ENCODE peak calls at places on chromosomes 6 and 20, in five cellular contexts. W, A, O, S and I are unnamed samples. For H3K36me3, the result is how much of the 10 kb centered on the place peaks cover.

GRCh38 chr6:134182528-134182927 is 130.1 kb upstream of the SLC2A12 start:
- DNase-seq in A (no peak), S (no peak), W (no peak), O (no peak), I (no peak)

GRCh38 chr6:156508126-156508525 is 269.1 kb upstream of the ARID1B start:
- DNase-seq in O (no peak), A (no peak), S (no peak), W (no peak), I (no peak)

GRCh38 chr20:13857304-13857703 is 72.5 kb downstream of the NDUFAF5 start:
- DNase-seq in O (no peak), S (no peak), A (no peak), W (no peak), I (no peak)

GRCh38 chr6:43969158-43969981 is 157.9 kb downstream of the MRPL14 start:
- DNase-seq in S (no peak), W (no peak), O (no peak), A (no peak), I (no peak)

GRCh38 chr6:126359936-126360537 is 20.1 kb downstream of the CENPW start:
- DNase-seq in O (no peak), A (no peak), W (no peak), S (no peak), I (no peak)

GRCh38 chr6:136647363-136647763 is 97.1 kb upstream of the MAP7 start:
- DNase-seq in A (peak), S (no peak), W (no peak), O (no peak), I (no peak)

GRCh38 chr6:151592449-151593169 is 98.8 kb downstream of the CCDC170 start:
- DNase-seq in A (no peak), O (no peak), W (no peak), S (no peak), I (no peak)

GRCh38 chr6:31321820-31322219 is 35.2 kb downstream of the HLA-B start:
- DNase-seq in S (no peak), A (no peak), O (no peak), W (no peak), I (no peak)

GRCh38 chr6:97626586-97627441 is 343.8 kb upstream of the MMS22L start:
- DNase-seq in W (no peak), O (peak), A (no peak), S (no peak), I (no peak)

GRCh38 chr6:116144590-116144989 is 18.7 kb upstream of the COL10A1 start:
- DNase-seq in W (no peak), O (peak), S (no peak), A (no peak), I (peak)

GRCh38 chr6:116278853-116279231 is 888 bp downstream of the TSPYL1 start:
- DNase-seq in W (peak), O (peak), S (no peak), A (peak), I (no peak)

GRCh38 chr6:150286919-150287318 is 81.9 kb upstream of the IYD start:
- DNase-seq in S (no peak), W (no peak), O (no peak), A (no peak), I (no peak)

GRCh38 chr20:49669601-49670189 is 44.0 kb downstream of the B4GALT5 start:
- DNase-seq in A (no peak), S (no peak), O (no peak), W (no peak), I (no peak)

GRCh38 chr6:1608222-1608975 is 1.3 kb upstream of the FOXC1 start:
- DNase-seq in W (no peak), O (no peak), S (no peak), A (no peak), I (no peak)

GRCh38 chr20:58829531-58829941 is 21.2 kb downstream of the GNAS-AS1 start:
- DNase-seq in O (peak), A (no peak), W (no peak), S (no peak), I (no peak)

GRCh38 chr20:59598625-59599310 is 5.6 kb upstream of the PHACTR3 start:
- DNase-seq in W (peak), S (no peak), O (no peak), A (no peak), I (no peak)

GRCh38 chr6:112304680-112305079 is 42.5 kb upstream of the RFPL4B start:
- DNase-seq in W (no peak), S (no peak), A (no peak), O (no peak), I (no peak)

GRCh38 chr6:159104931-159105330 is 60.1 kb upstream of the TAGAP start:
- DNase-seq in W (no peak), A (no peak), S (no peak), O (no peak), I (no peak)

GRCh38 chr6:160160929-160161646 is 39.5 kb downstream of the SLC22A1 start:
- DNase-seq in W (no peak), O (no peak), S (no peak), A (no peak), I (no peak)

GRCh38 chr6:52995913-52996685 is 1.0 kb upstream of the GSTA4 start:
- DNase-seq in W (no peak), S (no peak), O (peak), A (peak), I (no peak)

GRCh38 chr20:31974975-31975481 is 7.1 kb downstream of the XKR7 start:
- DNase-seq in S (no peak), A (no peak), W (no peak), O (no peak), I (no peak)

GRCh38 chr6:169189227-169189626 is 64.4 kb downstream of the THBS2 start:
- DNase-seq in O (no peak), W (no peak), S (no peak), A (no peak), I (no peak)

GRCh38 chr6:145705561-145705960 is 29.8 kb downstream of the EPM2A start:
- DNase-seq in O (peak), W (no peak), S (no peak), A (no peak), I (no peak)

GRCh38 chr6:20211941-20212391 is 303 bp downstream of the MBOAT1 start:
- DNase-seq in S (no peak), W (no peak), A (no peak), O (no peak), I (no peak)

GRCh38 chr20:41697861-41698559 is 79.8 kb upstream of the CHD6 start:
- DNase-seq in O (no peak), S (no peak), W (no peak), A (no peak), I (no peak)

GRCh38 chr20:13262701-13263335 is 41.7 kb downstream of the ISM1 start:
- DNase-seq in A (no peak), O (peak), S (no peak), W (no peak), I (no peak)

GRCh38 chr6:9095671-9096260 is 660.4 kb upstream of the SLC35B3 start:
- DNase-seq in W (no peak), S (no peak), O (no peak), A (no peak), I (no peak)

GRCh38 chr6:127737768-127738167 is 160.8 kb downstream of the C6orf58 start:
- DNase-seq in O (no peak), A (no peak), W (no peak), S (no peak), I (no peak)

GRCh38 chr6:125200986-125201385 is 47.4 kb downstream of the TPD52L1 start:
- DNase-seq in W (no peak), O (no peak), A (no peak), S (no peak), I (no peak)

GRCh38 chr6:118680452-118681095 is 29.2 kb upstream of the CEP85L start:
- DNase-seq in S (no peak), W (no peak), A (no peak), O (no peak), I (no peak)

GRCh38 chr6:108947114-108947854 is 99.1 kb downstream of the ARMC2 start:
- DNase-seq in O (no peak), A (no peak), S (no peak), W (no peak), I (peak)

GRCh38 chr6:43268348-43268685 is 25.0 kb downstream of the TTBK1 start:
- DNase-seq in O (no peak), S (no peak), W (no peak), A (no peak), I (no peak)

GRCh38 chr6:122788208-122788607 is 850 bp upstream of the SMPDL3A start:
- DNase-seq in O (no peak), A (no peak), S (no peak), W (no peak), I (no peak)

GRCh38 chr6:10112871-10113584 is 301.8 kb downstream of the TFAP2A start:
- DNase-seq in S (no peak), A (no peak), W (no peak), O (no peak), I (no peak)

GRCh38 chr20:18533491-18533890 is 25.8 kb downstream of the SEC23B start:
- DNase-seq in S (no peak), O (no peak), A (no peak), W (no peak), I (no peak)
- H3K36me3 ChIP-seq in S (under half), O (under half), A (under half), W (under half), I (under half)

DNA sequence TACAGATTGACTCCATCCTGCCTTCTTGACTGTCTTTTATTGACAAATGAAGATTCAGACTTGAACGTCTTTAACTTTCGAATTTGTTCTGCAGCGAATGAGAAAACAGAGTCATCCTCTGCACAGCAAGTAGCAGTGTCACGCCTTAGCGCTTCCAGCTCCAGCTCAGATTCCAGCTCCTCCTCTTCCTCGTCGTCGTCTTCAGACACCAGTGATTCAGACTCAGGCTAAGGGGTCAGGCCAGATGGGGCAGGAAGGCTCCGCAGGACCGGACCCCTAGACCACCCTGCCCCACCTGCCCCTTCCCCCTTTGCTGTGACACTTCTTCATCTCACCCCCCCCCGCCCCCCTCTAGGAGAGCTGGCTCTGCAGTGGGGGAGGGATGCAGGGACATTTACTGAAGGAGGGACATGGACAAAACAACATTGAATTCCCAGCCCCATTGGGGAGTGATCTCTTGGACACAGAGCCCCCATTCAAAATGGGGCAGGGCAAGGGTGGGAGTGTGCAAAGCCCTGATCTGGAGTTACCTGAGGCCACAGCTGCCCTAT is 12.2 kb downstream of the BRD2 start:
- DNase-seq in O (no peak), S (no peak), A (no peak), W (no peak), I (no peak)
- H3K36me3 ChIP-seq in O (half or more), S (half or more), A (under half), W (under half), I (under half)

GRCh38 chr20:62944746-62945145 is 6.8 kb downstream of the GID8 start:
- DNase-seq in O (no peak), W (peak), A (no peak), S (no peak), I (no peak)
- H3K36me3 ChIP-seq in O (half or more), W (under half), A (under half), S (half or more), I (under half)

DNA sequence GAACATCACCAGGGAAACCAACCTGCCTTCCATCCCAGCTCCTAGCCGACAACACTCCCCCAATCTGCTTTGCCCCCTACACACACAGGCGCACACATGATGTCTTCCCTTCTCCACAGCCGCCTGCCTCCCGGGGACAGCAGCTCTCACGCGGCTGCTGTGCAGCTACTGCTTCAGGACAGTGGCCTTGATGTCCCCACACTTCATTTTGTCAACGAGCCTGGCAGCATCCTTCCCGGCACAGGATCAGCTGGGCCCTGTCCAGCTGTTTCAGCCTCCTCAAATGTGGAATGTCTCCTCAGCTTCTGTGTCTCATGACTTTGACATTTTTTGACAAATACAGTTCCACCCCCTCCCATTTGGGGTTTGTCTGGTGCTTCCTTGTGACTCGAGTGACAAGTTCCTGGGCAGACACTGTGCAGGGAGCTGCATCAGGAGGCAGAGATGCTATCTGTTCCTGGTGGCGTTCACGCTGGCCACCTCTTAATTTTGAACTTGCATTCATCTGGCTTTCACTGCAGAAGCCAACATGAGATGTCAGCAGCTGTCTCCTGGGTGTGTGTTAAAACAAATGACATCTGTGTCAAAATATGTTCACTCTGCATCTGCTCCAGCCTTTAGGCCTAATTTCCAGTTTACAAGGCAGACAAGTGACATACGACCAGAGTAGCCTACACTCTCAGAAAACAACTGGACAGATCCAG is 57.2 kb downstream of the GINS1 start:
- DNase-seq in W (no peak), S (no peak), O (no peak), A (no peak), I (no peak)
- H3K36me3 ChIP-seq in W (under half), S (under half), O (under half), A (under half), I (under half)

GRCh38 chr6:35629876-35630378 is 58.8 kb downstream of the FKBP5 start:
- DNase-seq in A (no peak), S (no peak), O (peak), W (no peak), I (no peak)

GRCh38 chr6:35620706-35621105 is 68.0 kb downstream of the FKBP5 start:
- DNase-seq in W (no peak), O (no peak), S (no peak), A (no peak), I (no peak)

GRCh38 chr6:35622283-35622682 is 66.4 kb downstream of the FKBP5 start:
- DNase-seq in W (no peak), O (no peak), A (no peak), S (no peak), I (no peak)

DNA sequence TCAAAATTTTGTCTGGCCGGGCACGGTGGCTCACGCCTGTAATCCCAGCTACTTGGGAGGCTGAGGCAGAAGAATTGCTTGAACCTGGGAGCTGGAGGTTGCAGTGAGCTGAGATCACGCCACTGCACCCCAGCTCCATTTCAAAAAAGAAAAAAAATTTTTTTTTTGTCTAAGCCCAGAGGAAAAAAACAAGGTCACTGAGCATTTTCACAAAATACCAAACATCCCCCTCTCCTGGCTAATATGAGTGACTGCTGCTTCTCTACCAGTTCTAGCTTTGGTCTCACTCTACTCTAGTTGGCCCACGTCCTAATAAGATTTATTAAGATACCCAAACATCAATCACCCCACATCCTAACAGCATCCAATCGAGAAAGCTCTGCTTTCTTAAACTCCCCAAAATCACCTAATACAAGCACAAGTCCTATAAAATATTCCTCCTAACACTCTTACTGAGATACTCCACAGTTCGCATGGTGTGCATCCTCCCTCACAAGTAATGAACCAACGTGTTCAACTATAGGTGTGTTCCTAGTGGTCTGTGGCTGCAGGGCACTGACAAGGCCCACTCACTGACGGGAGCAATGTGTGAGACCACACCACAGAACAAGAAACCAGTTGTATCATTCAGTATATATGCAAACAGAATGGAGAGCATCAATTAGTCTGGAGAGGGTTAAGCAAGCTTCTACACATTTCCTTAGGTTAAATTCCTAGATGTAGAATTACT is 64.2 kb downstream of the FKBP5 start:
- DNase-seq in S (no peak), O (no peak), W (no peak), A (no peak), I (no peak)
- H3K36me3 ChIP-seq in S (under half), O (under half), W (under half), A (under half), I (under half)

DNA sequence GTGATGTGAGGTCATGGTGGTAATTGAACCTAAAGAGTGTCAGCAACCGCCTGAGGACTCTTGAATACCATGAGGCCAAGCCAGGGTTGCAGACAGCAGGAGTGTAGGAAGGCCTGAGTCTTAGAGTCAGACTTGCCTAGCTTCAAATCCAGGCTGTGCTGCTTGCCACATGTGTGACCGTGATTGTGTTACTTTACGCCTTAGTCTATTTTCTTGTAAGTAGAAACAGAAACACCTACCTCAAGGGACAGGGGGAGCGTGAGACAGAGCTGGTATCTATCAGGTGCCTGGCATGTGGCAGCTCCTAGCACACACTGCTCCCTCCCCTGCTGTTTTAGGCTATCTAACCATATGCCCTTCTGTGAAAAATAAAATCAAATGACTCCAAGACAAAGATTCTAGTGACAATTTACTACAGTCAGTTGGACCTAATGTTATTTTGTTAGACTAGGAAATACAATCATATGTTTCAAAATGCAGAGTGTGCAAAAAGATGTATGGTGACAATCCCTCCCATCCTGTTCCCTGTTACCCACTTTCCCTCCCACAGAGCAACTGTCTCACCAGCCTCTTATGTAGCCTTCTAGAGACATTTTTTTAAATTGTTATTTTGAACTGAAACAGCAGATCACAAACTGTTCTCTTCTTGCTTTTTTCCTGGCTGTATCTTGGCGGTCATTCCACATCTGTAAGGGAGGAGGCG is 21.7 kb downstream of the TAF8 start:
- DNase-seq in S (no peak), O (no peak), A (no peak), W (no peak), I (no peak)
- H3K36me3 ChIP-seq in S (under half), O (under half), A (under half), W (under half), I (under half)